ENCODE peak calls at places on chromosomes 13 and 19, in seven cellular contexts. Z, Q, W, Y, S, N and H are unnamed samples. For H3K27me3 and H3K4me1, the result is how much of the 10 kb centered on the place peaks cover.

GRCh38 chr19:39765091-39766076 is 13.3 kb upstream of the LEUTX start:
- DNase-seq in Z (no peak), Q (peak), W (no peak), Y (peak), S (peak), N (peak), H (no peak)

GRCh38 chr19:35120492-35120891 is 4.9 kb downstream of the FXYD3 start:
- DNase-seq in Z (no peak), Q (no peak), W (no peak), Y (peak), S (no peak), N (no peak), H (no peak)

GRCh38 chr19:17424743-17425365 is 5.0 kb downstream of the MVB12A start:
- DNase-seq in Z (peak), Q (no peak), W (no peak), Y (peak), S (no peak), N (peak), H (peak)

GRCh38 chr13:27605099-27605498 is 15.2 kb downstream of the LNX2 start:
- DNase-seq in Z (no peak), Q (no peak), W (no peak), Y (no peak), S (no peak), N (no peak), H (no peak)

GRCh38 chr13:20045946-20046548 is 87.5 kb downstream of the ZMYM2 start:
- DNase-seq in Z (no peak), Q (no peak), W (no peak), Y (no peak), S (no peak), N (no peak), H (no peak)

GRCh38 chr19:58059003-58059671 is at the start of gene ZNF135:
- DNase-seq in Z (peak), Q (peak), W (peak), Y (peak), S (peak), N (peak), H (peak)

GRCh38 chr13:50911051-50911690 is 1.6 kb downstream of the RNASEH2B start:
- DNase-seq in Z (no peak), Q (no peak), W (no peak), Y (peak), S (no peak), N (no peak), H (no peak)

GRCh38 chr13:59531571-59532091 is 632.1 kb downstream of the DIAPH3 start:
- DNase-seq in Z (no peak), Q (peak), W (peak), Y (peak), S (peak), N (peak), H (peak)

GRCh38 chr19:4577020-4577782 is 17.7 kb upstream of the SEMA6B start:
- DNase-seq in Z (no peak), Q (no peak), W (no peak), Y (no peak), S (no peak), N (no peak), H (no peak)

GRCh38 chr13:63337921-63338320 is 1922.3 kb upstream of the PCDH20 start:
- DNase-seq in Z (no peak), Q (no peak), W (no peak), Y (no peak), S (no peak), N (no peak), H (no peak)

GRCh38 chr19:46718157-46718933 is 1.4 kb upstream of the PRKD2 start:
- DNase-seq in Z (no peak), Q (no peak), W (no peak), Y (no peak), S (no peak), N (no peak), H (peak)

GRCh38 chr13:59088716-59089115 is 1075.0 kb downstream of the DIAPH3 start:
- DNase-seq in Z (no peak), Q (no peak), W (no peak), Y (peak), S (no peak), N (no peak), H (no peak)

GRCh38 chr13:98353750-98354149 is 176.7 kb upstream of the RNF113B start:
- DNase-seq in Z (no peak), Q (no peak), W (no peak), Y (peak), S (no peak), N (no peak), H (no peak)

GRCh38 chr19:33639034-33639681 is 17.4 kb downstream of the CHST8 start:
- DNase-seq in Z (no peak), Q (no peak), W (peak), Y (no peak), S (no peak), N (no peak), H (peak)

GRCh38 chr19:57759096-57759495 is 10.4 kb upstream of the ZNF586 start:
- DNase-seq in Z (no peak), Q (no peak), W (no peak), Y (no peak), S (no peak), N (no peak), H (no peak)

GRCh38 chr19:13066933-13067831 is 35.5 kb downstream of the LYL1 start:
- DNase-seq in Z (no peak), Q (no peak), W (no peak), Y (no peak), S (no peak), N (no peak), H (no peak)

GRCh38 chr19:46766569-46767317 is 20.5 kb upstream of the STRN4 start:
- DNase-seq in Z (no peak), Q (no peak), W (no peak), Y (no peak), S (no peak), N (peak), H (peak)

GRCh38 chr13:78040431-78040830 is 121.8 kb upstream of the EDNRB start:
- DNase-seq in Z (no peak), Q (no peak), W (no peak), Y (no peak), S (no peak), N (no peak), H (no peak)

GRCh38 chr19:55620410-55620809 is 4.0 kb downstream of the ZNF784 start:
- DNase-seq in Z (no peak), Q (no peak), W (no peak), Y (no peak), S (no peak), N (no peak), H (no peak)

GRCh38 chr13:76887070-76887563 is 912 bp upstream of the KCTD12 start:
- DNase-seq in Z (no peak), Q (no peak), W (no peak), Y (peak), S (peak), N (peak), H (peak)

GRCh38 chr13:30873519-30873918 is 32.6 kb upstream of the MEDAG start:
- DNase-seq in Z (no peak), Q (no peak), W (no peak), Y (peak), S (no peak), N (no peak), H (no peak)

GRCh38 chr19:17405250-17406038 is at the start of gene BST2:
- DNase-seq in Z (peak), Q (peak), W (no peak), Y (peak), S (peak), N (peak), H (peak)

GRCh38 chr19:31066385-31066784 is 282.9 kb downstream of the TSHZ3 start:
- DNase-seq in Z (no peak), Q (no peak), W (no peak), Y (peak), S (no peak), N (no peak), H (no peak)

GRCh38 chr13:41765813-41766212 is 195.1 kb downstream of the VWA8 start:
- DNase-seq in Z (no peak), Q (no peak), W (no peak), Y (no peak), S (no peak), N (no peak), H (no peak)

GRCh38 chr19:48400018-48400742 is 6.7 kb downstream of the GRIN2D start:
- DNase-seq in Z (no peak), Q (no peak), W (no peak), Y (peak), S (peak), N (peak), H (no peak)

GRCh38 chr13:113413898-113414282 is 39.4 kb downstream of the ADPRHL1 start:
- DNase-seq in Z (no peak), Q (no peak), W (peak), Y (no peak), S (no peak), N (no peak), H (no peak)

GRCh38 chr19:10998045-10998533 is 37.3 kb downstream of the SMARCA4 start:
- DNase-seq in Z (peak), Q (no peak), W (no peak), Y (peak), S (no peak), N (peak), H (no peak)

GRCh38 chr19:42246143-42246868 is 3.9 kb upstream of the GSK3A start:
- DNase-seq in Z (peak), Q (peak), W (peak), Y (peak), S (peak), N (peak), H (peak)

GRCh38 chr13:58238972-58239773 is 607.6 kb downstream of the PCDH17 start:
- DNase-seq in Z (no peak), Q (no peak), W (no peak), Y (no peak), S (no peak), N (no peak), H (no peak)

GRCh38 chr19:31350693-31351211 is 1.5 kb upstream of the TSHZ3 start:
- DNase-seq in Z (peak), Q (peak), W (peak), Y (peak), S (peak), N (peak), H (peak)

GRCh38 chr13:100512422-100512821 is 76.2 kb downstream of the GGACT start:
- DNase-seq in Z (no peak), Q (no peak), W (no peak), Y (peak), S (no peak), N (no peak), H (no peak)

GRCh38 chr13:33233547-33233946 is 52.0 kb downstream of the STARD13 start:
- DNase-seq in Z (no peak), Q (no peak), W (peak), Y (no peak), S (no peak), N (no peak), H (no peak)

GRCh38 chr19:33803383-33803782 is 6.7 kb downstream of the KCTD15 start:
- DNase-seq in Z (no peak), Q (no peak), W (no peak), Y (no peak), S (no peak), N (no peak), H (no peak)

GRCh38 chr13:80217614-80218456 is 123.1 kb downstream of the SPRY2 start:
- DNase-seq in Z (no peak), Q (no peak), W (no peak), Y (peak), S (no peak), N (no peak), H (no peak)

GRCh38 chr19:31718041-31718440 is 368.8 kb upstream of the TSHZ3 start:
- DNase-seq in Z (no peak), Q (no peak), W (no peak), Y (peak), S (no peak), N (no peak), H (no peak)

GRCh38 chr19:9431475-9431874 is 3.9 kb downstream of the ZNF266 start:
- DNase-seq in Z (no peak), Q (no peak), W (no peak), Y (no peak), S (no peak), N (peak), H (no peak)

GRCh38 chr19:51166846-51167490 is 24.9 kb downstream of the SIGLEC7 start:
- DNase-seq in Z (no peak), Q (no peak), W (no peak), Y (no peak), S (no peak), N (no peak), H (peak)

GRCh38 chr19:51168571-51169282 is 26.6 kb downstream of the SIGLEC7 start:
- DNase-seq in Z (no peak), Q (no peak), W (no peak), Y (no peak), S (no peak), N (peak), H (no peak)

GRCh38 chr19:51172223-51172622 is 30.1 kb downstream of the SIGLEC7 start:
- DNase-seq in Z (no peak), Q (no peak), W (no peak), Y (no peak), S (no peak), N (no peak), H (no peak)
- H3K27me3 ChIP-seq in Z (under half), Q (under half), W (under half), Y (under half), S (under half), N (under half), H (under half)

DNA sequence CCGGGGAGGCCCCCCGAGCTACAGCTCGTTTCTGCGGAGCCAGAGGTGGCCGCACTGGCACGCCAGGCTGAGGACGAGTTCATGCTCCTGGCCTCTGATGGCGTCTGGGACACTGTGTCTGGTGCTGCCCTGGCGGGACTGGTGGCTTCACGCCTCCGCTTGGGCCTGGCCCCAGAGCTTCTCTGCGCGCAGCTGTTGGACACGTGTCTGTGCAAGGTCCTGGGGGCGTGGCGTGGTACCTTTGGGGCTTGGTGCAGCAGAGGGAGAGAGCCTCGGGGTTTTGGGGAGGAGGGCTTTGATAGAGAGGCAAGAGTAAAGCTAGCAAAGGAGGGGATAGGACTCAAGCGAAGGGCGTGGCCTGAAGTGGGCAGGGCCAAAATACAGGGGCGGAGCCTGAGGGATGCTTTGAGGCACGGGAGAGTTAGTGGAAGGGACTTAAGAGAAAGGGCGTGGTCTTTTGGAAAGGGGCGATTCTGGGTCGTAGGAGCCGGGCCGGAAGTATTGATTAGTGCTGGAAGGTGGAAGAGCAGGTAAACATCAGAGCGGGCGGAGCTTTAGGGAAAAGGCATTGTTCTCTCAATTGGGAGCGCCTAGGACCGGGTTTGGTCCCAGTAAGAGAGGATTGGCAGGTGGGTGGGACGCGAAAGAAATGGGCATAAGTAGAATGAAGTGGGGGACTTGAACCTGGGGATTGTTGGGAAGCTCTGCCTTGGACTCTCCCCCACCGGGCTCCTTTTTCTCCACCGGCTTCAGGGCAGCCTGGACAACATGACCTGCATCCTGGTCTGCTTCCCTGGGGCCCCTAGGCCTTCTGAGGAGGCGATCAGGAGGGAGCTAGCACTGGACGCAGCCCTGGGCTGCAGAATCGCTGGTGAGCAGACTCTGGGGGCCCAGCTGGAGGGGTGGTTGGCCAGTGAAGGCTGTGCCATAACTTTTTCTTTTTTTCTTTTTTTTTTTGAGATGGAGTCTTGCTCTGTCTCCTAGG is 1.2 kb downstream of the PPM1N start:
- DNase-seq in Z (peak), Q (no peak), W (peak), Y (no peak), S (no peak), N (peak), H (peak)
- H3K4me1 ChIP-seq in Z (under half), Q (under half), W (under half), Y (under half), S (under half), N (under half), H (half or more)

DNA sequence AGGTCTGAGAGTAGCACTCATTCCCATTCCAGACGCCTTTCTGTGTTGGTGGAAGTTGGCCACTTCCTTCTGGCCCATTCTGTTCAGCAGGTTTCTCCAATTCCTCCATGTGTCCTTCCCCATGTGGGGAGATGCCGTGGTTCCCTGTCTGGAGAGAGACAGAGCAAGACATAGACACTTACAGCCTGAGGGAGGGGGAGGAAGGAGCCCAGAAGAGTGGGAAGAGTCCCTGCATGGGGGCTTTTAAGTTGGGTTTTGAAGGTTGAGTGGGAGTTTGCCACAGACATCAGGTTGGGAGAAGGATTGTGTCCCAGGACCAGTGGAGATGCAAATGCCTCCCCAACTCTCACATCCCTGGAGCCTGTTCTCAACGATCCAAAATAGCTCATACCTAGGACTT is 48.1 kb downstream of the CELF5 start:
- DNase-seq in Z (no peak), Q (no peak), W (no peak), Y (no peak), S (no peak), N (no peak), H (no peak)
- H3K27me3 ChIP-seq in Z (under half), Q (under half), W (half or more), Y (under half), S (under half), N (under half), H (under half)

GRCh38 chr13:109782066-109782822 is 4.1 kb downstream of the IRS2 start:
- DNase-seq in Z (no peak), Q (no peak), W (no peak), Y (no peak), S (no peak), N (no peak), H (peak)
- H3K4me1 ChIP-seq in Z (under half), Q (half or more), W (under half), Y (under half), S (under half), N (under half), H (half or more)

DNA sequence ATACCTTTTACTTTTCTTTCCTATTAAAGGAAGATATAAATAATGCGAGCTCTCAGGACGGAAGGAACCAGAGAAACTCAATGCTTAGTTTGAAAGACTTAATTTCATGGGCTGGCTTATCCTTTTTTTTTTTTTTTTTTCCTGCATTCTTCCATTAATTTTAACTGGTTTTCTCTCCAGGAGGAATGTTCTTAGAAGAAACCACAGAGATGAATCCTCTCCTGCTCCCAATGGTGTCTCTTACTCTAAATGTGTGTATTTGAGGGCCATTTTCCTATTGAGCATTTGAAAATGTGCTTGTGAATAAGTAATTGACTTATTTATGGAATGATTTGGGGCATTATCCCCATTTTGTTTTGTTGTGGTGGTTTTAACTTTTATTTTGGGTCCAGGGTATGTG is 494.9 kb downstream of the FOXO1 start:
- DNase-seq in Z (no peak), Q (no peak), W (no peak), Y (no peak), S (no peak), N (no peak), H (no peak)
- H3K27me3 ChIP-seq in Z (under half), Q (under half), W (under half), Y (under half), S (under half), N (under half), H (under half)

DNA sequence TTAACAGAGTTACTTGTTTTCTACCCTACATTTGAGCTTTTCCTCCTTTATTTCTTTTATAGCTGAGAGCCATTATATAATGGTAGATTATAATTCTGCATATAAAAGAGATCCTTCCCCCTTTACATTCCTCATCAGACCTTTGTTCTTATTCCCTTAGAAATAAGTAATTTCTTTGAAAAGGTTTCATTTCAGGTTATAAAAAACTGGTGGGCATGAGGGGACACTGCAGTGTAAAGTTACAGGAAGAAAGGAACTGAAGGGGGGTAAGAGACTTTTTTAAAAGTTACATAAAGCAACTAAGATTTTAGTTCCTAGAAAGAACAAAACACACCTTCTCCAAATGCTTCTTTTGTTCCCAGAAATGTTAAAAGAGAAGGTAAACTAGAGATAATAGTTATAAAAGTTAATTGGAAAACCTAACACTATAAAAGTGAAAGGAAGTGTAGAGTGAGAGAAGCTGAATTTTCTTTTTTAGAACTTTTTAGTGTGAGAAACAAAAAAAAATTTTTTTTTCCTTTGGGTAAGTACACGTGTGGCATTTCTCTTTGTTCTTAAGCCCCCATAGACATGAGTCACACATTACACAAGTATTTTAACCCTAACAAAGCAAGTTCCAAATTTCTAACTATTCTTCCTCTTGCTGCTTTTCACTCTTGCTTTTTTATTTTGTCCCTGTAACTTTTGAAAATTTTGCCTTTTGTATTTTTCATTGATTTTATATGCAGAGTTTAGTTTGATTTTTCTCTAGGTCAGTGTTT is 106.4 kb upstream of the MLNR start:
- DNase-seq in Z (no peak), Q (no peak), W (no peak), Y (peak), S (no peak), N (no peak), H (no peak)
- H3K4me1 ChIP-seq in Z (under half), Q (under half), W (under half), Y (under half), S (under half), N (under half), H (half or more)

GRCh38 chr19:1744822-1745563 is 8.3 kb upstream of the ONECUT3 start:
- DNase-seq in Z (no peak), Q (no peak), W (no peak), Y (no peak), S (no peak), N (no peak), H (no peak)

GRCh38 chr19:1739960-1740629 is 13.2 kb upstream of the ONECUT3 start:
- DNase-seq in Z (no peak), Q (no peak), W (no peak), Y (no peak), S (no peak), N (no peak), H (no peak)

GRCh38 chr19:1745589-1746031 is 7.7 kb upstream of the ONECUT3 start:
- DNase-seq in Z (no peak), Q (no peak), W (no peak), Y (no peak), S (no peak), N (no peak), H (no peak)

GRCh38 chr19:1744133-1744665 is 9.1 kb upstream of the ONECUT3 start:
- DNase-seq in Z (no peak), Q (no peak), W (no peak), Y (no peak), S (no peak), N (no peak), H (no peak)

GRCh38 chr19:1742989-1743696 is 10.2 kb upstream of the ONECUT3 start:
- DNase-seq in Z (no peak), Q (no peak), W (no peak), Y (no peak), S (no peak), N (no peak), H (no peak)
- H3K27me3 ChIP-seq in Z (under half), Q (under half), W (under half), Y (under half), S (under half), N (under half), H (under half)